ENCODE peak calls at places on chromosomes 2 and 18, in four cellular contexts. N is effector memory CD4-positive, alpha-beta T cell; T is brain microvascular endothelial cell; S is CD8-positive, alpha-beta memory T cell. Z is an unnamed sample.

GRCh38 chr2:8827729-8828128 is 9.7 kb downstream of the KIDINS220 start:
- DNase-seq in N (no peak), T (no peak), S (no peak), Z (no peak)

GRCh38 chr2:238615187-238615586 is 188.5 kb downstream of the ASB1 start:
- DNase-seq in N (no peak), T (no peak), S (no peak), Z (no peak)

GRCh38 chr2:241316825-241317224 is 1.1 kb downstream of the SEPTIN2 start:
- DNase-seq in N (no peak), T (no peak), S (no peak), Z (no peak)

GRCh38 chr2:160214461-160215055 is 14.5 kb upstream of the ITGB6 start:
- DNase-seq in N (no peak), T (peak), S (no peak), Z (no peak)

GRCh38 chr2:219155054-219155644 is 5.5 kb downstream of the NHEJ1 start:
- DNase-seq in N (peak), T (peak), S (no peak), Z (peak)

GRCh38 chr2:66571873-66572272 is 136.9 kb downstream of the MEIS1 start:
- DNase-seq in N (no peak), T (no peak), S (no peak), Z (no peak)

GRCh38 chr2:188675391-188676011 is 298.7 kb upstream of the COL3A1 start:
- DNase-seq in N (no peak), T (peak), S (no peak), Z (no peak)

GRCh38 chr2:159064446-159065301 is 96.2 kb downstream of the TANC1 start:
- DNase-seq in N (no peak), T (peak), S (no peak), Z (no peak)

GRCh38 chr18:64972545-64972944 is 778.3 kb upstream of the CDH7 start:
- DNase-seq in N (no peak), T (no peak), S (no peak), Z (peak)

GRCh38 chr2:137865954-137866540 is 98.2 kb upstream of the HNMT start:
- DNase-seq in N (peak), T (peak), S (peak), Z (peak)

GRCh38 chr18:48993586-48993985 is 42.8 kb upstream of the SMAD7 start:
- DNase-seq in N (no peak), T (no peak), S (no peak), Z (no peak)

GRCh38 chr18:4241218-4241617 is 213.9 kb downstream of the DLGAP1 start:
- DNase-seq in N (no peak), T (no peak), S (no peak), Z (no peak)

GRCh38 chr2:113041871-113042270 is 10.8 kb downstream of the IL36B start:
- DNase-seq in N (no peak), T (no peak), S (no peak), Z (no peak)

DNA sequence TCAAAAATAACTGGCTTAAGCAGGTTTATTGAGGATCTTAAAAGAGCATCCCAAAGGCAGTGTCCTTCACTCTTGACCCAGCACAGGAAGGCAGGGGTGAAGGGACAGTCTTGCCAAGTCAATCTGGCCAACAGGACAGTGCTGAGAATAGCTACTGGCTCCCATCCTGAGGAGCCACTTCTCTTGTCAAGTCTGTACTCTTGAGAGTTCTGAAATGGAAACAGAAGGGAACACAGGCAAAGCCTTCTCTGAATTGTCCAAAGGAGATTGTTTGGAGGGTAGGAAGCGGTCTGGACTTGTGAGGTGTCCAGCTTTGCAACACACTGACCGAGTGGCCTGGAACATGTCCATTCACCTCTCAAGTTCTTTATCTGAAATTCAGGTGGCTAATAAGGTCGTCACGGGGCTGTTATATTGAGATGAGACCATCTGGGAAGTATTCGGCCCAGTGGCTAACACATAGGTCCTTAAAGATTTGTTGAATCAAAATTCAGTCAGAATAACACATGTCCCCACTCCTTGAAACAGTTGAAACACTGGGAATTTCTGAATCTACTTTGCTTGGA is 99.5 kb upstream of the FHL2 start:
- DNase-seq in N (no peak), T (no peak), S (no peak), Z (no peak)
- H3K27ac ChIP-seq in N (no peak), T (no peak), S (no peak), Z (no peak)

GRCh38 chr2:202941771-202942170 is 29.7 kb downstream of the CARF start:
- DNase-seq in N (no peak), T (peak), S (no peak), Z (no peak)
- H3K27ac ChIP-seq in N (no peak), T (peak), S (no peak), Z (no peak)

GRCh38 chr2:47063159-47063930 is 91.8 kb downstream of the STPG4 start:
- DNase-seq in N (no peak), T (no peak), S (no peak), Z (no peak)
- H3K27ac ChIP-seq in N (no peak), T (no peak), S (no peak), Z (peak)

GRCh38 chr18:77049938-77050337 is 82.6 kb downstream of the MBP start:
- DNase-seq in N (no peak), T (no peak), S (no peak), Z (no peak)
- H3K27ac ChIP-seq in N (no peak), T (no peak), S (no peak), Z (no peak)

DNA sequence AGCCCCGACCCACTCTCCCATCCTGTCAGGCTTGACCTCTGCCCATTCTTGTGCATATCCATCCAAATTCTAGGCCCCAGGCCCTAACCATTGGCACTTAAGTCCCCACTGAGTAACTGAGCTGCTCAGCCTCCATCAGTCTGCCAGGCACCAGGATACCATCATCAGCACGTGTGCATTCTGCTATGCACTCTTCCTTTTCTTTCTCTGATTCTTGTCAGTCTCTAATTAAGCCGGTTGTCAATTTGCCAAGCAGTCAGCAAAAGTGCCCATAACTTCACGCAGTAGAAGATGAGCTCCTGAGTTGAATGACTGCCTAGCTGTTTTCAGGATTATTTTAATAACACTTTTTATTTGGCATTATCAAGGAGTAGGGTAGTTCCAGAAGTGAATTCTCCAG is 107.2 kb downstream of the FEZ2 start:
- DNase-seq in N (no peak), T (no peak), S (no peak), Z (no peak)
- H3K27ac ChIP-seq in N (no peak), T (peak), S (no peak), Z (no peak)